ENCODE peak calls at places on chromosomes 5 and 9, in seven cellular contexts. X is heart right ventricle, N is cardiac muscle cell, Y is heart left ventricle, R is tibial nerve, I is NB4, J is fibroblast of pulmonary artery. D is an unnamed sample.
A peak's percentile ranks its signal among the peaks of the same experiment; 100 is the strongest.

GRCh38 chr9:130119521-130120206 is 52.5 kb upstream of the NCS1 start:
- DNase-seq in J (no peak), I (no peak), Y (no peak), R (no peak), X (no peak), N (no peak), D (no peak)

GRCh38 chr5:172902497-172903472 is 56.4 kb upstream of the RPL26L1 start:
- DNase-seq in X (peak; percentile 81), I (peak; percentile 35), R (peak; percentile 66), Y (peak; percentile 87), J (peak; percentile 94), N (peak; percentile 94), D (no peak)

GRCh38 chr5:173228639-173229380 is 6.2 kb downstream of the NKX2-5 start:
- DNase-seq in N (no peak), I (no peak), R (no peak), X (no peak), J (no peak), Y (peak; percentile 48), D (no peak)

GRCh38 chr9:91423785-91424402 is at the start of gene NFIL3:
- DNase-seq in J (peak; percentile 78), N (peak; percentile 90), X (peak; percentile 75), R (peak; percentile 74), I (peak; percentile 83), Y (peak; percentile 89), D (peak; percentile 80)

GRCh38 chr9:98871456-98872065 is 64.1 kb downstream of the GALNT12 start:
- DNase-seq in N (no peak), J (no peak), I (no peak), Y (no peak), X (no peak), R (no peak), D (no peak)

GRCh38 chr5:38673671-38674071 is 117.2 kb upstream of the LIFR start:
- DNase-seq in X (no peak), N (no peak), J (peak; percentile 9), R (no peak), Y (no peak), I (no peak), D (peak; percentile 17)

GRCh38 chr5:170479484-170479883 is 24.3 kb upstream of the KCNIP1 start:
- DNase-seq in J (no peak), N (no peak), Y (no peak), I (no peak), R (no peak), X (no peak), D (no peak)

GRCh38 chr5:180602481-180603075 is 11.3 kb upstream of the SCGB3A1 start:
- DNase-seq in X (no peak), Y (peak; percentile 7), R (no peak), N (no peak), I (no peak), J (no peak), D (no peak)

GRCh38 chr5:61397937-61398336 is 65.9 kb downstream of the ZSWIM6 start:
- DNase-seq in X (no peak), N (no peak), I (no peak), J (no peak), Y (no peak), R (no peak), D (no peak)

GRCh38 chr9:129481824-129482511 is 138.9 kb downstream of the C9orf50 start:
- DNase-seq in X (peak; percentile 63), J (peak; percentile 52), N (peak; percentile 62), I (no peak), R (no peak), Y (peak; percentile 79), D (no peak)

GRCh38 chr9:77587851-77588250 is 60.3 kb downstream of the GNA14 start:
- DNase-seq in X (no peak), N (no peak), Y (no peak), J (no peak), I (no peak), R (no peak), D (no peak)

GRCh38 chr9:17436854-17437253 is 142.0 kb upstream of the SH3GL2 start:
- DNase-seq in I (no peak), J (no peak), N (no peak), X (no peak), Y (no peak), R (no peak), D (no peak)

GRCh38 chr9:97310023-97310422 is 2.6 kb downstream of the CCDC180 start:
- DNase-seq in Y (no peak), N (no peak), I (no peak), R (no peak), J (no peak), X (no peak), D (no peak)

GRCh38 chr9:97309260-97309659 is 1.8 kb downstream of the CCDC180 start:
- DNase-seq in R (no peak), N (no peak), J (no peak), I (no peak), Y (no peak), X (no peak), D (no peak)

GRCh38 chr9:97305501-97306298 is 1.8 kb upstream of the CCDC180 start:
- DNase-seq in I (no peak), Y (no peak), X (no peak), N (no peak), R (no peak), J (no peak), D (no peak)

GRCh38 chr9:97307091-97307490 is 368 bp upstream of the CCDC180 start:
- DNase-seq in X (peak; percentile 90), I (no peak), J (peak; percentile 63), N (peak; percentile 88), R (peak; percentile 47), Y (peak; percentile 83), D (peak; percentile 58)

GRCh38 chr9:97307500-97308163 is at the start of gene CCDC180:
- DNase-seq in X (peak; percentile 45), I (no peak), J (peak; percentile 58), R (peak; percentile 22), Y (no peak), N (peak; percentile 71), D (no peak)
- H3K4me3 ChIP-seq in X (peak within 1 kb of the TSS; percentile 38), I (no peak within 1 kb of the TSS), J (peak within 1 kb of the TSS; percentile 17), R (peak within 1 kb of the TSS; percentile 9), Y (peak within 1 kb of the TSS; percentile 19), N (no peak within 1 kb of the TSS), D (no peak within 1 kb of the TSS)

DNA sequence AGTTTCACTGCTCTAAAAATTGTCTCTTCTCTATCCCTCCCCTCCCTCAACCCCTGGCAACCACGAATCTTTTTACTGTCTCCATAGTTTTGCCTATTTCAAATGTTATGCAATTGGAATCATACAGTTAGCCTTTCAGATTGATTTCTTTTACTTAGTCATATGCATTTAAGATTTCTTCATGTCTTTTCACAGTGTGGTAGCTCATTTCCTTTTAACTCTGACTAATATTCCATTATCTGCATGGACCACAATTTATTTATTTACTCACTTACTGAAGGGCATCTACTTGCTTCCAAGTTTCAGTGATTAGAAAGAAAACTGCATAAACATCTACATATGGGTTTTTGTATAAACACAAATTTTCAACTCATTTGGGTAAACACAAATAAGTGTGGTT is 372.3 kb downstream of the CDH18 start:
- DNase-seq in N (no peak), J (no peak), I (no peak), Y (no peak), X (no peak), R (no peak), D (no peak)
- TF ChIP-seq CTCF in N (no peak), J (no peak), I (no peak), Y (no peak), X (no peak), R (no peak), D (no peak)

GRCh38 chr5:73155541-73156222 is 17.3 kb upstream of the TMEM174 start:
- DNase-seq in J (no peak), I (no peak), R (no peak), N (peak; percentile 27), X (no peak), Y (no peak), D (no peak)

GRCh38 chr5:73154607-73155006 is 18.4 kb upstream of the TMEM174 start:
- DNase-seq in X (no peak), I (no peak), N (no peak), J (no peak), R (no peak), Y (no peak), D (no peak)

GRCh38 chr5:73157399-73158303 is 15.3 kb upstream of the TMEM174 start:
- DNase-seq in I (no peak), N (no peak), X (no peak), Y (no peak), J (no peak), R (no peak), D (no peak)

GRCh38 chr5:73158313-73158712 is 14.7 kb upstream of the TMEM174 start:
- DNase-seq in N (no peak), R (no peak), J (no peak), X (no peak), I (no peak), Y (no peak), D (no peak)

DNA sequence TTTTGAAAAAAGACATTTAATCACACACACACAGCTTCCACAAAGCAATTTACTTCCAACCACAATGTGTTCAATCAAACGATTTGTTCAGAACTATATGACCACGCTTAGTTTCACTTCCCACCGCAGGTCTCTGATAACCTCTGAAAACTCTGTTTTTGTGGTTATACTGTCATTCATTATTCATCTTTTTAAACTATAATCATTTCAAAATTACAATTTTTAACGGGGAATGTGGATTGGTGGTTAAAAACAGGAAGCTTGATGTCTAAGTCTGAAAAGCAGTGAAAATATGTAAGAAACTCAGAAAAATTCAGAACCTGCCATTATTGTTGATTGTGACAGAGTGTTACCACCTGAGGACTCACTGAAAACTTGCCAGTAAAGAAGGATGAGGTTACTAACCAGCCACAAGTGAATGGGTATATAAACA is 12.7 kb upstream of the TMEM174 start:
- DNase-seq in I (peak; percentile 71), R (no peak), Y (no peak), J (no peak), X (no peak), N (no peak), D (peak; percentile 73)
- H3K4me3 ChIP-seq in I (no peak overlapping the region), R (no peak overlapping the region), Y (no peak overlapping the region), J (no peak overlapping the region), X (no peak overlapping the region), N (no peak overlapping the region), D (no peak overlapping the region)

GRCh38 chr5:102670224-102670836 is 84.8 kb upstream of the PAM start:
- DNase-seq in R (no peak), X (peak; percentile 6), I (peak; percentile 20), N (peak; percentile 25), Y (peak; percentile 32), J (peak; percentile 18), D (no peak)
- TF ChIP-seq CTCF in R (peak; percentile 26), X (peak; percentile 54), I (peak; percentile 56), N (peak; percentile 53), Y (peak; percentile 61), J (peak; percentile 57), D (peak; percentile 30)

GRCh38 chr5:108857905-108858304 is 110.2 kb downstream of the FER start:
- DNase-seq in I (no peak), X (no peak), N (no peak), J (no peak), R (no peak), Y (no peak), D (peak; percentile 2)

GRCh38 chr5:108858959-108859358 is 111.3 kb downstream of the FER start:
- DNase-seq in J (peak; percentile 70), R (no peak), X (no peak), N (peak; percentile 61), I (peak; percentile 84), Y (no peak), D (peak; percentile 76)
- H3K4me3 ChIP-seq in J (no peak overlapping the region), R (no peak overlapping the region), X (no peak overlapping the region), N (no peak overlapping the region), I (no peak overlapping the region), Y (no peak overlapping the region), D (no peak overlapping the region)